ENCODE peak calls at places on chromosomes 4 and X, in five cellular contexts. S is stimulated activated CD8-positive, alpha-beta memory T cell treated with anti-CD3 and anti-CD28 coated beads, Interleukin-15, amount 100 ng/mL, for 24 hours; M is DMS153; B is ACHN; P is CD8-positive, alpha-beta T cell. K is an unnamed sample.
A peak's percentile ranks its signal among the peaks of the same experiment; 100 is the strongest.

GRCh38 chrX:19085975-19086772 is 36.1 kb downstream of the ADGRG2 start:
- DNase-seq in S (no peak), M (no peak), B (no peak), P (no peak), K (no peak)

GRCh38 chrX:37905436-37906147 is 58.2 kb upstream of the DYNLT3 start:
- DNase-seq in S (no peak), M (no peak), B (peak; percentile 9), P (no peak), K (no peak)

GRCh38 chr4:148813289-148813688 is 371.1 kb upstream of the NR3C2 start:
- DNase-seq in S (no peak), M (no peak), B (no peak), P (no peak), K (no peak)

GRCh38 chrX:153625271-153626024 is 21.6 kb upstream of the DUSP9 start:
- DNase-seq in S (no peak), M (no peak), B (no peak), P (no peak), K (no peak)

GRCh38 chrX:81195712-81196111 is 6.0 kb downstream of the HMGN5 start:
- DNase-seq in S (peak; percentile 5), M (peak; percentile 4), B (peak; percentile 42), P (peak; percentile 40), K (peak; percentile 33)

GRCh38 chrX:132842839-132843238 is 115.6 kb downstream of the HS6ST2 start:
- DNase-seq in S (no peak), M (no peak), B (no peak), P (no peak), K (no peak)

GRCh38 chr4:5989236-5990225 is 28.7 kb downstream of the C4orf50 start:
- DNase-seq in S (no peak), M (no peak), B (no peak), P (no peak), K (no peak)

GRCh38 chrX:149757206-149758067 is 16.4 kb upstream of the HSFX1 start:
- DNase-seq in S (no peak), M (no peak), B (no peak), P (no peak), K (no peak)

GRCh38 chrX:109732319-109732779 is 708 bp downstream of the ACSL4 start:
- DNase-seq in S (no peak), M (no peak), B (peak; percentile 50), P (no peak), K (peak; percentile 39)

GRCh38 chr4:87073570-87074470 is 139.0 kb downstream of the AFF1 start:
- DNase-seq in S (no peak), M (peak; percentile 97), B (no peak), P (peak; percentile 27), K (peak; percentile 17)

GRCh38 chrX:136457303-136457917 is 30.3 kb upstream of the BRS3 start:
- DNase-seq in S (no peak), M (no peak), B (no peak), P (no peak), K (no peak)

GRCh38 chr4:158277558-158277957 is 67.3 kb downstream of the TMEM144 start:
- DNase-seq in S (no peak), M (no peak), B (no peak), P (no peak), K (no peak)

GRCh38 chr4:95255396-95256107 is 293.2 kb downstream of the UNC5C start:
- DNase-seq in S (no peak), M (no peak), B (no peak), P (no peak), K (peak; percentile 46)

GRCh38 chr4:176775326-176775725 is 17.4 kb downstream of the VEGFC start:
- DNase-seq in S (no peak), M (no peak), B (no peak), P (no peak), K (no peak)

GRCh38 chr4:174292473-174292872 is 8.8 kb downstream of the CEP44 start:
- DNase-seq in S (no peak), M (no peak), B (no peak), P (no peak), K (no peak)

GRCh38 chrX:66731398-66731797 is 92.5 kb upstream of the EDA2R start:
- DNase-seq in S (no peak), M (peak; percentile 3), B (peak; percentile 28), P (no peak), K (peak; percentile 23)

GRCh38 chr4:109233585-109233984 is 68.9 kb downstream of the COL25A1 start:
- DNase-seq in S (no peak), M (no peak), B (no peak), P (no peak), K (no peak)

GRCh38 chrX:10109695-10110094 is 47.1 kb upstream of the CLCN4 start:
- DNase-seq in S (no peak), M (no peak), B (no peak), P (no peak), K (no peak)

GRCh38 chrX:155819966-155820491 is 61.1 kb upstream of the VAMP7 start:
- DNase-seq in S (no peak), M (peak; percentile 76), B (peak; percentile 59), P (peak; percentile 8), K (peak; percentile 88)

GRCh38 chr4:99408346-99408745 is 26.8 kb downstream of the ADH7 start:
- DNase-seq in S (no peak), M (no peak), B (no peak), P (no peak), K (no peak)

GRCh38 chr4:186932196-186932595 is 208.5 kb upstream of the FAT1 start:
- DNase-seq in S (no peak), M (peak; percentile 89), B (no peak), P (no peak), K (no peak)

GRCh38 chr4:6732441-6733357 is 16.7 kb downstream of the BLOC1S4 start:
- DNase-seq in S (no peak), M (no peak), B (peak; percentile 70), P (no peak), K (peak; percentile 86)

GRCh38 chr4:185004562-185005208 is 13.6 kb upstream of the HELT start:
- DNase-seq in S (no peak), M (no peak), B (no peak), P (no peak), K (no peak)

GRCh38 chrX:13360146-13360545 is 40.3 kb upstream of the ATXN3L start:
- DNase-seq in S (no peak), M (peak; percentile 38), B (no peak), P (no peak), K (no peak)

GRCh38 chrX:55008571-55009358 is 8.6 kb downstream of the APEX2 start:
- DNase-seq in S (no peak), M (no peak), B (no peak), P (no peak), K (peak; percentile 64)

GRCh38 chr4:170581322-170581721 is 491.6 kb upstream of the AADAT start:
- DNase-seq in S (no peak), M (no peak), B (no peak), P (no peak), K (no peak)

GRCh38 chrX:139720136-139720535 is 12.2 kb upstream of the MCF2 start:
- DNase-seq in S (no peak), M (no peak), B (peak; percentile 76), P (no peak), K (peak; percentile 1)

GRCh38 chr4:2497324-2497723 is 28.4 kb downstream of the RNF4 start:
- DNase-seq in S (no peak), M (no peak), B (no peak), P (no peak), K (no peak)

GRCh38 chr4:82726601-82727000 is 72.0 kb downstream of the SCD5 start:
- DNase-seq in S (no peak), M (no peak), B (no peak), P (no peak), K (no peak)

GRCh38 chr4:83074086-83074704 is 39.2 kb downstream of the COPS4 start:
- DNase-seq in S (no peak), M (peak; percentile 36), B (peak; percentile 67), P (peak; percentile 39), K (peak; percentile 61)

GRCh38 chrX:30275498-30275897 is 28.6 kb downstream of the MAGEB1 start:
- DNase-seq in S (no peak), M (no peak), B (peak; percentile 29), P (no peak), K (peak; percentile 6)

GRCh38 chr4:82358773-82359324 is 14.9 kb downstream of the HNRNPD start:
- DNase-seq in S (no peak), M (no peak), B (no peak), P (no peak), K (no peak)

GRCh38 chrX:44244008-44244407 is 99.5 kb downstream of the EFHC2 start:
- DNase-seq in S (no peak), M (no peak), B (peak; percentile 1), P (no peak), K (peak; percentile 26)

GRCh38 chr4:138401330-138401729 is 159.2 kb upstream of the SLC7A11 start:
- DNase-seq in S (no peak), M (no peak), B (no peak), P (no peak), K (no peak)

K was measured in mammary epithelial cell.